ENCODE peak calls at places on chromosome 6, in five cellular contexts. Q is mesenchymal stem cell; R is NAMALWA; A is central memory CD8-positive, alpha-beta T cell; D is NCI-H226. H is an unnamed sample.

GRCh38 chr6:6884193-6884627 is 223.6 kb upstream of the RREB1 start:
- DNase-seq in A (no peak), D (peak), R (no peak), Q (no peak), H (no peak)

GRCh38 chr6:2111162-2111677 is 134.2 kb downstream of the GMDS start:
- DNase-seq in D (peak), R (no peak), A (no peak), Q (peak), H (no peak)

GRCh38 chr6:36692220-36692619 is 5.4 kb upstream of the RAB44 start:
- DNase-seq in Q (no peak), A (no peak), R (peak), D (no peak), H (no peak)

GRCh38 chr6:88867841-88868558 is 95.4 kb downstream of the RNGTT start:
- DNase-seq in Q (peak), D (peak), A (no peak), R (no peak), H (no peak)

GRCh38 chr6:41963371-41963770 is 21.8 kb upstream of the CCND3 start:
- DNase-seq in R (no peak), D (no peak), Q (no peak), A (no peak), H (no peak)

GRCh38 chr6:77470983-77471382 is 7.7 kb upstream of the HTR1B start:
- DNase-seq in Q (no peak), A (no peak), R (no peak), D (peak), H (no peak)

GRCh38 chr6:44176935-44177509 is 18.4 kb downstream of the CAPN11 start:
- DNase-seq in A (peak), R (peak), D (no peak), Q (no peak), H (no peak)

GRCh38 chr6:11665636-11666335 is 112.8 kb downstream of the ADTRP start:
- DNase-seq in Q (no peak), A (no peak), D (no peak), R (no peak), H (no peak)

GRCh38 chr6:83757021-83757420 is 48.1 kb upstream of the SNAP91 start:
- DNase-seq in R (no peak), Q (no peak), D (no peak), A (no peak), H (no peak)

GRCh38 chr6:30720738-30721197 is 616 bp downstream of the TUBB start:
- DNase-seq in A (peak), R (peak), D (no peak), Q (peak), H (peak)

GRCh38 chr6:137550527-137550926 is 56.3 kb upstream of the OLIG3 start:
- DNase-seq in A (no peak), D (no peak), R (peak), Q (no peak), H (no peak)

GRCh38 chr6:98574991-98575390 is 259.4 kb upstream of the POU3F2 start:
- DNase-seq in A (no peak), D (no peak), Q (no peak), R (no peak), H (no peak)